ENCODE peak calls at places on chromosome 14, in ten cellular contexts. L, T, A, S, K, U, Z, Y, P and I are unnamed samples.

GRCh38 chr14:88454886-88455285 is 69.4 kb downstream of the SPATA7 start:
- DNase-seq in L (peak; percentile 5), T (no peak), A (no peak), S (no peak), K (no peak), U (no peak), Z (no peak), Y (no peak), P (no peak), I (no peak)

GRCh38 chr14:63938198-63939005 is 85.6 kb downstream of the SYNE2 start:
- DNase-seq in L (no peak), T (no peak), A (peak; percentile 63), S (no peak), K (no peak), U (no peak), Z (no peak), Y (no peak), P (no peak), I (no peak)

GRCh38 chr14:29243355-29243754 is 476.8 kb downstream of the FOXG1 start:
- DNase-seq in L (peak; percentile 79), T (no peak), A (no peak), S (no peak), K (no peak), U (no peak), Z (no peak), Y (no peak), P (no peak), I (no peak)

GRCh38 chr14:73500360-73500759 is 9.6 kb downstream of the RIOX1 start:
- DNase-seq in L (no peak), T (no peak), A (peak; percentile 47), S (no peak), K (no peak), U (peak; percentile 17), Z (no peak), Y (no peak), P (no peak), I (no peak)

GRCh38 chr14:21039585-21040369 is 2.4 kb upstream of the RNASE7 start:
- DNase-seq in L (peak; percentile 45), T (peak; percentile 56), A (peak; percentile 66), S (no peak), K (peak; percentile 37), U (peak; percentile 73), Z (no peak), Y (no peak), P (no peak), I (no peak)

GRCh38 chr14:39614292-39614923 is 182.2 kb upstream of the FBXO33 start:
- DNase-seq in L (no peak), T (no peak), A (no peak), S (no peak), K (no peak), U (no peak), Z (no peak), Y (no peak), P (no peak), I (no peak)

GRCh38 chr14:83120187-83120586 is 1586.5 kb upstream of the SEL1L start:
- DNase-seq in L (no peak), T (no peak), A (peak; percentile 0), S (no peak), K (no peak), U (no peak), Z (no peak), Y (no peak), P (no peak), I (no peak)

GRCh38 chr14:93977790-93978581 is 1.6 kb upstream of the ASB2 start:
- DNase-seq in L (peak; percentile 80), T (no peak), A (peak; percentile 42), S (no peak), K (peak; percentile 85), U (no peak), Z (no peak), Y (no peak), P (no peak), I (no peak)

GRCh38 chr14:74240794-74241610 is 1.8 kb downstream of the VSX2 start:
- DNase-seq in L (no peak), T (peak; percentile 71), A (no peak), S (peak; percentile 78), K (no peak), U (no peak), Z (no peak), Y (no peak), P (peak; percentile 76), I (no peak)

DNA sequence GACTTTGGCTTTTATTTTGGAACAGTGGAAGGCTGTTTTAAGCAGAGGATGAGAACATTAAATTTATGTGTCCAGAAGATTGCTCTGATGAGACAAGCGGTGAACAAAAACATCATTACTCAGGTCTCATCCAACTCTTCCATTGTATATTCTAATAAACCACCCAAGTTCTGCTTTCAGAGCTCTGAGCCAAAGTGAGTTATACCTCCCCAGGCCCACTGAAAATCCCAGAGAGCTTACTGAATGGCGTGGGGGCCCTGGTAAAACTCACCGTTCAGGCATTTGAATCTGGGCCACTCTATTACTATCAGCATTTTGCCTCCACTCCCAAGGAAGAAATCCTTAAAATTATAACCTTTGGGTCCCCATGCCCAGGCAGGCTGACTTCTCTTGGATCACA is 122.0 kb upstream of the HIF1A start:
- DNase-seq in L (no peak), T (no peak), A (no peak), S (no peak), K (no peak), U (no peak), Z (no peak), Y (no peak), P (no peak), I (no peak)
- H3K4me1 ChIP-seq in L (peaks cover 53% of the 10 kb centered on the region), T (peaks cover 28% of the 10 kb centered on the region), A (peaks cover 59% of the 10 kb centered on the region), S (peaks cover 2% of the 10 kb centered on the region), K (no peaks in the 10 kb centered on the region), U (peaks cover 27% of the 10 kb centered on the region), Z (peaks cover 60% of the 10 kb centered on the region), Y (peaks cover 29% of the 10 kb centered on the region), P (peaks cover 57% of the 10 kb centered on the region), I (peaks cover 98% of the 10 kb centered on the region)

GRCh38 chr14:101963052-101963451 is 1.3 kb upstream of the DYNC1H1 start:
- DNase-seq in L (no peak), T (no peak), A (no peak), S (no peak), K (no peak), U (no peak), Z (no peak), Y (no peak), P (no peak), I (no peak)

GRCh38 chr14:101965145-101965531 is 765 bp downstream of the DYNC1H1 start:
- DNase-seq in L (no peak), T (peak; percentile 79), A (peak; percentile 59), S (peak; percentile 87), K (peak; percentile 46), U (peak; percentile 68), Z (peak; percentile 80), Y (peak; percentile 84), P (no peak), I (peak; percentile 57)

GRCh38 chr14:101962503-101962874 is 1.9 kb upstream of the DYNC1H1 start:
- DNase-seq in L (peak; percentile 78), T (peak; percentile 73), A (peak; percentile 69), S (no peak), K (no peak), U (peak; percentile 90), Z (peak; percentile 71), Y (peak; percentile 72), P (peak; percentile 94), I (peak; percentile 93)

GRCh38 chr14:101964297-101965144 is at the start of gene DYNC1H1:
- DNase-seq in L (peak; percentile 93), T (peak; percentile 96), A (peak; percentile 84), S (peak; percentile 99), K (peak; percentile 82), U (peak; percentile 93), Z (peak; percentile 90), Y (peak; percentile 94), P (peak; percentile 91), I (peak; percentile 87)

DNA sequence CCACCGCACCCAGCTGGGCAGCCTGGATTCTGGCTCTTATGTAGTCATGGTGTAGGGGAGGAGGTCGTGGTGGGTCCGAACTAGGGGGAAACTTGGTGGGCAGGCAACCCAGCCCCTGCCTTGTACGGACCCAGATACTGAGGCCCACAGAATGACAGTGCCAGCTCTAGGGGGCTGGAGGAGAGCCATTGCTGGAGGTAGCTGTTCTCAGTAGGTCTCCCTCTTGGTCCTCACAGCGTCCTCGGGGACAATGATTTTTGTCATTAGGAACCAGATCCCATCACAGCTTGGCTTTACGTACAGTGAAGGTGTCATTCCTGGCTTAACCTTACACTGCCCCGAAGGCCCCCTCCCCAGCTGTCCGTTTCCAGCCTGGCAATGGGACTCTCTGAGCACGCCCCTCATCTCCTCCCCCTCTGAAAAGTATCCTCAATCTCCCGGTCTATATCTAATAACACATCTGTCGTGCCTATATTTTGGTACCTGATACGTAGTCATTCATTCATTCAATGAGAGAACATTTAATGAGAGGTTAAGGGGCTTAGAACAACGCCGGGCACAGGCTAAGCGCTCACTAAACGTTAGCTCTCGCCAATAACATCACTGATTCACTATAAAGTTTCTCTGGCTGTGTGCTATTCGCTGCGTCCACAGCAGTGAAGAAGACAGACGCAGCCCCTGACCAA is 619 bp upstream of the DYNC1H1 start:
- DNase-seq in L (no peak), T (no peak), A (no peak), S (no peak), K (no peak), U (no peak), Z (no peak), Y (no peak), P (no peak), I (no peak)
- H3K27ac ChIP-seq in L (peak overlapping the region; percentile 17), T (peak overlapping the region; percentile 64), A (no peak overlapping the region), S (no peak overlapping the region), K (peak overlapping the region; percentile 88), U (peak overlapping the region; percentile 44), Z (no peak overlapping the region), Y (peak overlapping the region; percentile 99), P (peak overlapping the region; percentile 41), I (no peak overlapping the region)

GRCh38 chr14:95452890-95453712 is 63.3 kb downstream of the SYNE3 start:
- DNase-seq in L (no peak), T (no peak), A (no peak), S (no peak), K (no peak), U (no peak), Z (no peak), Y (no peak), P (no peak), I (no peak)
- H3K36me3 ChIP-seq in L (no peaks in the 10 kb centered on the region), T (no peaks in the 10 kb centered on the region), A (no peaks in the 10 kb centered on the region), S (peaks cover 2% of the 10 kb centered on the region), K (no peaks in the 10 kb centered on the region), U (no peaks in the 10 kb centered on the region), Z (peaks cover 83% of the 10 kb centered on the region), Y (peaks cover 82% of the 10 kb centered on the region), P (peaks cover 10% of the 10 kb centered on the region), I (peaks cover 13% of the 10 kb centered on the region)

GRCh38 chr14:50529288-50530179 is 2.8 kb downstream of the MAP4K5 start:
- DNase-seq in L (peak; percentile 44), T (no peak), A (peak; percentile 35), S (no peak), K (no peak), U (no peak), Z (no peak), Y (no peak), P (no peak), I (peak; percentile 10)

GRCh38 chr14:50530794-50531193 is 1.6 kb downstream of the MAP4K5 start:
- DNase-seq in L (no peak), T (no peak), A (peak; percentile 10), S (no peak), K (no peak), U (no peak), Z (no peak), Y (no peak), P (no peak), I (no peak)

GRCh38 chr14:50530358-50530757 is 2.0 kb downstream of the MAP4K5 start:
- DNase-seq in L (peak; percentile 62), T (no peak), A (peak; percentile 47), S (no peak), K (no peak), U (no peak), Z (no peak), Y (no peak), P (no peak), I (no peak)

GRCh38 chr14:50524731-50525510 is 7.4 kb downstream of the MAP4K5 start:
- DNase-seq in L (no peak), T (no peak), A (no peak), S (no peak), K (no peak), U (no peak), Z (no peak), Y (no peak), P (no peak), I (no peak)

GRCh38 chr14:50527970-50528369 is 4.4 kb downstream of the MAP4K5 start:
- DNase-seq in L (peak; percentile 75), T (no peak), A (peak; percentile 28), S (no peak), K (no peak), U (no peak), Z (no peak), Y (no peak), P (no peak), I (peak; percentile 31)
- H3K4me1 ChIP-seq in L (peaks cover 44% of the 10 kb centered on the region), T (peaks cover 46% of the 10 kb centered on the region), A (peaks cover 26% of the 10 kb centered on the region), S (no peaks in the 10 kb centered on the region), K (peaks cover 19% of the 10 kb centered on the region), U (peaks cover 43% of the 10 kb centered on the region), Z (peaks cover 78% of the 10 kb centered on the region), Y (peaks cover 51% of the 10 kb centered on the region), P (peaks cover 28% of the 10 kb centered on the region), I (peaks cover 54% of the 10 kb centered on the region)